ENCODE peak calls at places on chromosomes 3 and 15, in ten cellular contexts. G is psoas muscle; Y is mammary epithelial cell; O is heart right ventricle; A is pancreas; L is CD8-positive, alpha-beta memory T cell; U is body of pancreas; S is sigmoid colon; N is neuronal stem cell; R is GM23248. Z is an unnamed sample. For H3K9me3 and H3K4me1, the result is how much of the 10 kb centered on the place peaks cover.

GRCh38 chr3:7695067-7695466 is 806.6 kb upstream of the LMCD1 start:
- DNase-seq in G (no peak), Y (no peak), O (no peak), A (no peak), L (no peak), U (no peak), S (no peak), N (no peak), R (no peak), Z (no peak)

GRCh38 chr3:15660055-15660940 is 58.8 kb downstream of the BTD start:
- DNase-seq in G (no peak), Y (peak), O (no peak), A (no peak), L (no peak), U (no peak), S (no peak), N (no peak), R (no peak), Z (no peak)

GRCh38 chr3:64239841-64240240 is 14.6 kb upstream of the PRICKLE2 start:
- DNase-seq in G (no peak), Y (no peak), O (no peak), A (no peak), L (no peak), U (no peak), S (no peak), N (no peak), R (no peak), Z (no peak)

GRCh38 chr15:101023501-101024110 is 104.4 kb downstream of the LRRK1 start:
- DNase-seq in G (no peak), Y (no peak), O (peak), A (no peak), L (no peak), U (no peak), S (peak), N (no peak), R (no peak), Z (no peak)

GRCh38 chr3:30913176-30913575 is 18.7 kb upstream of the GADL1 start:
- DNase-seq in G (no peak), Y (no peak), O (no peak), A (no peak), L (no peak), U (no peak), S (no peak), N (no peak), R (peak), Z (no peak)

GRCh38 chr3:32708672-32709283 is 23.8 kb downstream of the CNOT10 start:
- DNase-seq in G (no peak), Y (no peak), O (no peak), A (no peak), L (no peak), U (no peak), S (no peak), N (no peak), R (no peak), Z (no peak)

GRCh38 chr3:133540896-133541674 is 32.4 kb upstream of the CDV3 start:
- DNase-seq in G (no peak), Y (peak), O (no peak), A (peak), L (no peak), U (no peak), S (no peak), N (no peak), R (peak), Z (no peak)

GRCh38 chr15:57395292-57395691 is 19.0 kb downstream of the CGNL1 start:
- DNase-seq in G (no peak), Y (peak), O (no peak), A (no peak), L (no peak), U (no peak), S (no peak), N (no peak), R (peak), Z (no peak)

GRCh38 chr3:23183731-23184130 is 19.4 kb upstream of the UBE2E2 start:
- DNase-seq in G (no peak), Y (peak), O (peak), A (peak), L (no peak), U (peak), S (no peak), N (peak), R (peak), Z (no peak)

GRCh38 chr3:120816728-120817127 is 74.2 kb downstream of the GTF2E1 start:
- DNase-seq in G (no peak), Y (no peak), O (no peak), A (peak), L (no peak), U (peak), S (no peak), N (no peak), R (no peak), Z (no peak)

GRCh38 chr3:197500812-197501211 is 55.0 kb downstream of the BDH1 start:
- DNase-seq in G (no peak), Y (no peak), O (no peak), A (no peak), L (no peak), U (no peak), S (no peak), N (no peak), R (no peak), Z (no peak)

GRCh38 chr3:9947025-9947995 is 4.9 kb downstream of the PRRT3 start:
- DNase-seq in G (peak), Y (peak), O (peak), A (peak), L (no peak), U (peak), S (peak), N (peak), R (peak), Z (peak)

GRCh38 chr3:81468385-81468784 is 293.1 kb downstream of the GBE1 start:
- DNase-seq in G (no peak), Y (no peak), O (no peak), A (no peak), L (no peak), U (no peak), S (no peak), N (no peak), R (no peak), Z (no peak)

GRCh38 chr3:129123314-129124060 is 1.9 kb upstream of the RAB43 start:
- DNase-seq in G (no peak), Y (peak), O (no peak), A (no peak), L (no peak), U (no peak), S (no peak), N (no peak), R (peak), Z (no peak)

GRCh38 chr15:71496336-71496955 is 313.9 kb upstream of the NR2E3 start:
- DNase-seq in G (no peak), Y (peak), O (no peak), A (no peak), L (no peak), U (no peak), S (no peak), N (no peak), R (peak), Z (no peak)

GRCh38 chr3:189982299-189982945 is 138.3 kb downstream of the P3H2 start:
- DNase-seq in G (no peak), Y (no peak), O (no peak), A (no peak), L (no peak), U (no peak), S (no peak), N (no peak), R (no peak), Z (no peak)

GRCh38 chr3:31219131-31219843 is 313.4 kb upstream of the STT3B start:
- DNase-seq in G (no peak), Y (no peak), O (no peak), A (no peak), L (no peak), U (no peak), S (no peak), N (no peak), R (peak), Z (no peak)

GRCh38 chr15:25171111-25171811 is 216.5 kb downstream of the SNRPN start:
- DNase-seq in G (peak), Y (no peak), O (peak), A (peak), L (peak), U (peak), S (peak), N (no peak), R (no peak), Z (peak)

GRCh38 chr3:101791778-101792177 is 12.8 kb downstream of the NXPE3 start:
- DNase-seq in G (no peak), Y (no peak), O (no peak), A (no peak), L (no peak), U (no peak), S (no peak), N (no peak), R (no peak), Z (no peak)
- H3K9me3 ChIP-seq in G (under half), Y (under half), O (under half), A (under half), L (under half), U (under half), S (under half), N (under half), R (under half), Z (under half)

DNA sequence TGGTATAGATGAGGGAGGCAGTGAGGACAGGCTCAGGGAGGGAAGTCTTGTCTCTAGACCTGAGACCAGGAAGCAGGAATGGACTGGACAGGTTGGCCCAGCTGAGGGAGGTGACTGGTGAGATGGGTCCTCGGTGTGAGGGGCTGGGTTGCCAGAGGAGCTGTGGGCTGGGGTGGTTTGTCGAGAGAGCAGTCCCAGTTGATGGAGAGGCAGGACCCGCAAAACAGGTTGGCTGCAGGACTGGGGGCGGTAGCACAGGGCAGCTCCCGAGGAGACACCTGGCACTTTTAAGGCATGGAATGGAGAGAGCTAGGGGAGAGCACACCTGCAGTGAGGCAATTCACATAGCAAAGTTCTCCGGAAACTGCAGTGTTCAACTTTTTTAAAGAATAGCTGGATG is 14.7 kb downstream of the IGF1R start:
- DNase-seq in G (no peak), Y (no peak), O (no peak), A (no peak), L (no peak), U (no peak), S (no peak), N (no peak), R (no peak), Z (no peak)
- H3K4me1 ChIP-seq in G (under half), Y (under half), O (under half), A (under half), L (under half), U (under half), S (half or more), N (under half), R (under half), Z (under half)

GRCh38 chr3:44495636-44496415 is 18.4 kb upstream of the ZNF445 start:
- DNase-seq in G (no peak), Y (no peak), O (no peak), A (no peak), L (no peak), U (no peak), S (no peak), N (no peak), R (no peak), Z (no peak)
- H3K9me3 ChIP-seq in G (under half), Y (under half), O (under half), A (under half), L (under half), U (under half), S (under half), N (half or more), R (under half), Z (under half)

DNA sequence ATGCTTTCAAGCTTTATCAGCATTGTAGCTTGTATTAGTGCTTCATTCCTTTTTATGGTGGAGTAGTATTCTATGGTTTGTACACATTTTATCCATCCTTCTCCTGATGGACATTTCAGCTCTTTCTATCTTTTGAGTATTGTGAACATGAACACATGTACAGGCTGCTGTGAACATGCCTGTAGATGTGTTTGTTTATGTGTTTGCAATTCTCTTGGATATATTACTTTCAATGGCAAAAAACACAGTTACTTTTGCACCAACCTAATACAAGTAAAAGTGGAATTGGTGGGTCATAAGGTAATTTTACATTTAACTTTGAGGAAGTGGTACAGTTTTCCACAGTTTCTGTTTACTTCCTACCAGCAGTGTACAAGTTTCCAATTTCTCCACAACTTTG is 180.4 kb downstream of the FNDC3B start:
- DNase-seq in G (no peak), Y (no peak), O (no peak), A (no peak), L (no peak), U (no peak), S (no peak), N (no peak), R (no peak), Z (no peak)
- H3K4me1 ChIP-seq in G (under half), Y (under half), O (under half), A (under half), L (under half), U (half or more), S (half or more), N (under half), R (half or more), Z (under half)

GRCh38 chr15:95468820-95469219 is 861.7 kb upstream of the NR2F2 start:
- DNase-seq in G (no peak), Y (no peak), O (no peak), A (no peak), L (no peak), U (no peak), S (no peak), N (no peak), R (no peak), Z (peak)

GRCh38 chr15:95470997-95471692 is 859.4 kb upstream of the NR2F2 start:
- DNase-seq in G (no peak), Y (no peak), O (peak), A (no peak), L (no peak), U (no peak), S (no peak), N (no peak), R (no peak), Z (peak)

GRCh38 chr15:95475067-95475466 is 855.4 kb upstream of the NR2F2 start:
- DNase-seq in G (no peak), Y (no peak), O (no peak), A (no peak), L (no peak), U (no peak), S (no peak), N (no peak), R (no peak), Z (no peak)

GRCh38 chr15:95469601-95470000 is 860.9 kb upstream of the NR2F2 start:
- DNase-seq in G (no peak), Y (no peak), O (no peak), A (no peak), L (no peak), U (no peak), S (no peak), N (no peak), R (no peak), Z (no peak)

GRCh38 chr15:95470529-95470928 is 860.0 kb upstream of the NR2F2 start:
- DNase-seq in G (no peak), Y (no peak), O (no peak), A (no peak), L (no peak), U (no peak), S (no peak), N (no peak), R (no peak), Z (no peak)
- H3K9me3 ChIP-seq in G (under half), Y (under half), O (under half), A (under half), L (under half), U (under half), S (under half), N (under half), R (under half), Z (under half)

DNA sequence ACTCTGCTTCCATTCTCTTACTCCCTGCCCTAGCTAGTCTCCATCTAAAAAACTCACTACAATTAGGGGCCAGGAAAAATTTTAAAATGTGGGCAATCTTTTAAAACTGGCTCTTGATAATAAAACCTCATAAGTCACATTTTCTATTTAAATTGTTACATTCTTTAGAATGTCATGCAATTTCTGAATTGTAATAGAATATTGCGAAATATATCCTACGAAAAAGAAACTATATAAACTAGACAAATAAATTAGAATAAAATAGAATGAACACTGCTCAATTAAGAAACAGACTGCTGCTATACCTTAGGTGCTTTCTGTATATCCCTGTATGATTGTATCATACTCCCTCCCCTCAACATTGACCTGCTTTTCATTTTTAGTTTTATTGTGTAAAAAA is 826.0 kb downstream of the IGSF11 start:
- DNase-seq in G (no peak), Y (no peak), O (no peak), A (no peak), L (no peak), U (no peak), S (no peak), N (no peak), R (no peak), Z (no peak)
- H3K4me1 ChIP-seq in G (under half), Y (under half), O (under half), A (under half), L (under half), U (under half), S (under half), N (under half), R (under half), Z (under half)

DNA sequence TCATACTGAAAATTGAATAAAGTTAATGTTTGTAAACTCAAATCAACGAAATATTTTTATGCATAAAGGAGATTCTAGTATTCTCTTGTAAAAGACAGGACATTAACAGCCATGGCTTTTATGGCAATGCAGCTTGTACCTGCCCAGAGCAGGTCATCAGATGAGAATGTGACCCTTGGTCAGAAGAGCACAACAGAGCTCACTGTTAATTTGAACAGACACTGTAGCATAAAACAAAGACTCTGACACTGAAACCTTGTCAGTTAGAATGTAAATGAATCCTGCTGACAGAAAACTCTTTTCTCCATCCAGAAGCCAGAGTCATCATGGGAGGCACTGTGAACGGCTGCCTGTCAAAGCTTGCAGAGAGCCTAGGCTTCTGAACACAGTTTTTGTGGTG is 410.6 kb downstream of the RAP2B start:
- DNase-seq in G (no peak), Y (no peak), O (no peak), A (no peak), L (no peak), U (no peak), S (no peak), N (no peak), R (no peak), Z (no peak)
- H3K9me3 ChIP-seq in G (under half), Y (under half), O (under half), A (under half), L (under half), U (under half), S (under half), N (under half), R (under half), Z (under half)

GRCh38 chr15:28995193-28995592 is 109.4 kb downstream of the APBA2 start:
- DNase-seq in G (no peak), Y (no peak), O (no peak), A (no peak), L (no peak), U (no peak), S (no peak), N (no peak), R (no peak), Z (no peak)
- H3K4me1 ChIP-seq in G (under half), Y (under half), O (under half), A (under half), L (under half), U (under half), S (under half), N (under half), R (under half), Z (under half)

GRCh38 chr15:80677041-80677440 is 18.1 kb upstream of the ABHD17C start:
- DNase-seq in G (no peak), Y (no peak), O (no peak), A (no peak), L (no peak), U (no peak), S (no peak), N (no peak), R (no peak), Z (no peak)
- H3K9me3 ChIP-seq in G (under half), Y (under half), O (under half), A (under half), L (under half), U (under half), S (under half), N (under half), R (under half), Z (under half)